ENCODE peak calls at places on chromosome 18, in four cellular contexts. G is CD8-positive, alpha-beta T cell; S is heart left ventricle; H is cardiac muscle cell. U is an unnamed sample.

GRCh38 chr18:40066368-40066767 is 1888.7 kb upstream of the PIK3C3 start:
- DNase-seq in G (no peak), S (no peak), H (no peak), U (no peak)

GRCh38 chr18:24968233-24968775 is 383.7 kb downstream of the ZNF521 start:
- DNase-seq in G (no peak), S (no peak), H (no peak), U (no peak)

GRCh38 chr18:76956648-76957047 is 134.3 kb downstream of the ZNF236 start:
- DNase-seq in G (no peak), S (no peak), H (no peak), U (no peak)

GRCh38 chr18:26547302-26548143 is 830 bp downstream of the KCTD1 start:
- DNase-seq in G (peak), S (peak), H (peak), U (peak)

GRCh38 chr18:70931942-70932814 is 643.3 kb downstream of the SOCS6 start:
- DNase-seq in G (no peak), S (no peak), H (peak), U (no peak)

GRCh38 chr18:55243255-55243654 is 284.0 kb upstream of the CCDC68 start:
- DNase-seq in G (no peak), S (no peak), H (no peak), U (no peak)

GRCh38 chr18:10072659-10073309 is 159.0 kb downstream of the VAPA start:
- DNase-seq in G (no peak), S (no peak), H (peak), U (no peak)

GRCh38 chr18:55967019-55967418 is 379.0 kb upstream of the TCF4 start:
- DNase-seq in G (no peak), S (no peak), H (no peak), U (no peak)

GRCh38 chr18:13320891-13321425 is 102.4 kb downstream of the LDLRAD4 start:
- DNase-seq in G (no peak), S (no peak), H (no peak), U (no peak)
- H3K4me3 ChIP-seq in G (no peak), S (no peak), H (no peak), U (no peak)

DNA sequence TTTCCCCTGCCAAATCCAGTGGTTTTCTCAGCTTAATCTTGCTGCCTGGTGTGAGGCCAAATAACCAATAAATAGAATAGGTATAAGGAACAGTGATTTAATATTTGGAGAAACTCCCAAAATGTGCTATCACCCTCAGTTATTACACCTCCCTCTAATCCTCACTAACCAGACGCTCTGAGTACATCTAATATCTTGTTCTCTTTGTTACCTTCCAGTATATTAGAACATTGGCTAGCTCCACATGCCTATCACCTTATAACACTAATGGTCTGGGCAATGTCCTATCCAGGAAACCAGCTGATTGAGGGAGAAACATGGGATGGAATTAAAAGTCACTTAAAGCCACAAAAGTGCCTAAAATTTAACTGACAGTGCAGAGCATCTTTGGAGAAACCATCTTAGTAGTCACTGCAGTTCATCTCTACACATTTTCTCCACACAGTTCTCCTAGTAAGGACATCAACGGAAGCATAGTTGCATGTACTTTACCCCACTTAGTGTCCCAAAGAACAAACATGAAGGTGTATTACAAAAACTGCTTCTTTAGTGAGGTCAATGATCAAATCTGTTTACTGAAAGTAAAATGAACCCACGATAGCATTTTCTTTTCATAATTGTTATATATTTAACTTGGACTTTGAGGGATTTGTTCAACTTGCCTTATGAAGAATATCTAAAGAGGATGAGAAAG is 54.6 kb downstream of the MBD2 start:
- DNase-seq in G (no peak), S (no peak), H (no peak), U (no peak)
- TF ChIP-seq CTCF in G (no peak), S (no peak), H (no peak), U (no peak)

DNA sequence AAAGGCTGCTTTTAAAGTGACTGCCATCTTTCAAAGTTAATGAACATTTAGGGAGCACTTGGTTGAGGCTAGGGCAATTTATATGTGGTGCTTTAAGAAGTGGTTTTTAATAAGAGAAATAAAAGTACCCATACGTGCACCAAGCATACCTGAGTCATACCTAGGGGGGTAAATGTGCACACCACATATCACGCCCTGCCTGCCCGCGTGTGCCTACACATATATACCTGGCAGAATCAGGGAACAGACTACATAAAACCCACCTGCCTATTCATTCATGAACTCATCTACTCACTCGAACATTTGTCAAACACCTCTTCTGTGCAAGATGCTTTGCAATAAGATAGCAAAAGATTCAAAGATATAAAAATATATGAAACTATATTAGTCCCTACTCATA is 69.3 kb upstream of the TMEM200C start:
- DNase-seq in G (no peak), S (no peak), H (no peak), U (no peak)
- H3K4me3 ChIP-seq in G (no peak), S (no peak), H (no peak), U (no peak)

GRCh38 chr18:58229162-58229561 is 185.1 kb downstream of the NEDD4L start:
- DNase-seq in G (no peak), S (no peak), H (no peak), U (no peak)

GRCh38 chr18:58234359-58234741 is 190.3 kb downstream of the NEDD4L start:
- DNase-seq in G (no peak), S (no peak), H (no peak), U (no peak)

GRCh38 chr18:58230438-58231179 is 186.6 kb downstream of the NEDD4L start:
- DNase-seq in G (no peak), S (no peak), H (no peak), U (no peak)

GRCh38 chr18:58232674-58233073 is 188.6 kb downstream of the NEDD4L start:
- DNase-seq in G (no peak), S (no peak), H (no peak), U (no peak)

DNA sequence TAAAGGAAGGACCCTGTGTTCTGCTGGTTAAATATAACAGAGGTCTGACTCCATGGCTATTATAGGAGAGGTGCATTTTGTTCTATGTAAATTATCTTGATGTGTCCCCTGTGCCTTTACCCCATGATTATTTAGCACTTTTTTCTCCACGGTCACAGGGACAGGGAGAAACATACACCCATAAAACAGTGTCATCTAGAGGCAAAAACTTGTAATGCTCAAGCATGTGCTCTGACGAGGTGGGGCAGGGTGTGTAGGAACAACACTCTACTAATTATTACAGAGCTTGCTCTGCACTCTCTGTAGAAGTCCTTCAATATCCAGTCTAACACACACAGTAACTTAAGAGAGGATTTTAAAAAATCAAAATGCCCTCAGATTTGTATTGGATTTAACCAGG is 187.9 kb downstream of the NEDD4L start:
- DNase-seq in G (no peak), S (no peak), H (no peak), U (no peak)
- TF ChIP-seq CTCF in G (no peak), S (peak), H (no peak), U (no peak)

GRCh38 chr18:75797046-75797445 is 369.5 kb upstream of the SMIM21 start:
- DNase-seq in G (no peak), S (no peak), H (no peak), U (no peak)
- H3K4me3 ChIP-seq in G (no peak), S (no peak), H (no peak), U (no peak)

GRCh38 chr18:74520096-74520833 is 14.0 kb upstream of the CNDP1 start:
- DNase-seq in G (no peak), S (no peak), H (no peak), U (no peak)

GRCh38 chr18:74522635-74523548 is 11.4 kb upstream of the CNDP1 start:
- DNase-seq in G (no peak), S (no peak), H (no peak), U (no peak)

GRCh38 chr18:74519320-74520095 is 14.8 kb upstream of the CNDP1 start:
- DNase-seq in G (no peak), S (no peak), H (no peak), U (no peak)

GRCh38 chr18:74518456-74519315 is 15.6 kb upstream of the CNDP1 start:
- DNase-seq in G (no peak), S (no peak), H (no peak), U (no peak)

DNA sequence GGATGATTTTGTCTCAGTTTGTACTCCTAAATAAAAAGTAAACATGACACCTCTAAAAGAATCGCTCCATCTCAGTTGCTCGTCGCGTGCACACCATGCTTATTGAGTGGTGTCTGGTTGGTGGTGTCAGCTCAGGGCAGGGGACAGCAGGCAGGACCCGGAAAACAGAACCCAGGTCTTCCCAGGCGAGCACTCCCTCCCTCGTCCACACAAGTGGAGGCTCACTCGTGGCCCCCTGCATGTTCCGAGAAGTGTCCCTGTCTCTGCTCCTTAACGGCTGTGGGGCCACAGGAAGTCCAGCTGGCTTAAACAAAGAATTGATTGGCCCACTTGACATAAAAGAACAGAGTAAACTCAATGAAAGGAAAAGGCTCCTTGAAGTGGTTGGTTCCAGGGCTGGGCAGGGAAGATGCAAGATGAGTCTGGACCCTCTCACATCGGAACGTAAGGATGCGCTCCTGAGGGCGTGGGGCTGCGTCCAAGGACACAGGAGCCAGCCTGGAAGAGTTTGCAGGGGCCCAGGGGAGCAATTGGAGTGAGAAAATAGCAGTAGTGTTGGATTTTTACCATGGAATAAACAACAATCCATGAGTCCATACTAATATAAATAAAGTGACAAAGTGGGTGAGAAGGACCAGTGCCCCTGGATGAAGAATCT is 13.1 kb upstream of the CNDP1 start:
- DNase-seq in G (no peak), S (no peak), H (no peak), U (no peak)
- TF ChIP-seq CTCF in G (no peak), S (no peak), H (no peak), U (no peak)

GRCh38 chr18:48927286-48928080 is 23.3 kb downstream of the SMAD7 start:
- DNase-seq in G (no peak), S (no peak), H (no peak), U (no peak)
- H3K4me3 ChIP-seq in G (no peak), S (no peak), H (no peak), U (no peak)

U was measured in testis.